ENCODE peak calls at places on chromosomes 7 and 10, in nine cellular contexts. S is gastrocnemius medialis; A is fibroblast of pulmonary artery; M is naive thymus-derived CD4-positive, alpha-beta T cell; O is SJSA1; Y is Peyer's patch; C is DND-41; Z is adipocyte; L is OCI-LY7. T is an unnamed sample.

GRCh38 chr7:155122831-155123230 is 52.7 kb downstream of the HTR5A start:
- DNase-seq in L (no peak), Z (no peak), S (no peak), A (no peak), M (no peak), Y (no peak), C (no peak), O (no peak), T (no peak)

GRCh38 chr7:80809545-80809944 is 109.3 kb downstream of the SEMA3C start:
- DNase-seq in A (no peak), Z (no peak), Y (no peak), L (no peak), S (no peak), M (no peak), C (no peak), O (no peak), T (no peak)

GRCh38 chr10:132521466-132522102 is 16.0 kb upstream of the INPP5A start:
- DNase-seq in O (no peak), C (no peak), M (no peak), S (peak), L (no peak), Y (peak), Z (no peak), A (no peak), T (no peak)

GRCh38 chr7:120959929-120960484 is 9.4 kb downstream of the ING3 start:
- DNase-seq in Z (no peak), A (no peak), M (no peak), C (no peak), Y (no peak), S (no peak), L (no peak), O (no peak), T (no peak)

GRCh38 chr7:50272808-50273207 is 31.7 kb upstream of the IKZF1 start:
- DNase-seq in A (no peak), Z (no peak), M (no peak), L (no peak), S (no peak), C (no peak), Y (no peak), O (no peak), T (no peak)

GRCh38 chr7:44307905-44308740 is 17.3 kb downstream of the CAMK2B start:
- DNase-seq in Y (no peak), C (no peak), S (no peak), O (peak), Z (no peak), M (no peak), A (no peak), L (no peak), T (peak)

GRCh38 chr10:102604379-102604960 is 39.8 kb upstream of the TRIM8 start:
- DNase-seq in Y (no peak), Z (peak), A (peak), L (no peak), M (no peak), C (no peak), O (peak), S (peak), T (no peak)

GRCh38 chr10:86259901-86260562 is 106.6 kb downstream of the GRID1 start:
- DNase-seq in M (no peak), Z (no peak), O (no peak), S (no peak), L (no peak), Y (no peak), C (no peak), A (no peak), T (no peak)

GRCh38 chr7:144255471-144255897 is 9.1 kb downstream of the OR2A7 start:
- DNase-seq in L (no peak), A (peak), O (no peak), M (no peak), Z (no peak), C (no peak), Y (no peak), S (no peak), T (no peak)

GRCh38 chr10:112953075-112953501 is 3.0 kb downstream of the TCF7L2 start:
- DNase-seq in M (no peak), Z (no peak), C (no peak), A (peak), S (no peak), Y (peak), O (peak), L (no peak), T (no peak)

GRCh38 chr7:34846976-34847375 is 189.0 kb downstream of the NPSR1 start:
- DNase-seq in C (no peak), S (no peak), Z (no peak), O (no peak), M (no peak), Y (no peak), A (no peak), L (no peak), T (no peak)

GRCh38 chr10:18044976-18045720 is 93.4 kb downstream of the SLC39A12 start:
- DNase-seq in A (peak), S (no peak), Y (no peak), L (no peak), M (no peak), Z (peak), O (no peak), C (no peak), T (no peak)

GRCh38 chr7:30987936-30988335 is 24.2 kb downstream of the GHRHR start:
- DNase-seq in A (no peak), M (no peak), Y (no peak), S (no peak), O (no peak), Z (no peak), C (no peak), L (no peak), T (no peak)

GRCh38 chr10:36349445-36350063 is 707.5 kb upstream of the FZD8 start:
- DNase-seq in S (no peak), O (peak), Y (no peak), M (no peak), L (no peak), C (no peak), Z (peak), A (peak), T (peak)

GRCh38 chr7:1749351-1749863 is 79.3 kb downstream of the ELFN1 start:
- DNase-seq in L (no peak), A (no peak), O (no peak), S (no peak), C (no peak), Y (peak), Z (no peak), M (no peak), T (no peak)

GRCh38 chr7:142441074-142441403 is 183.2 kb upstream of the PRSS58 start:
- DNase-seq in L (no peak), Z (no peak), S (no peak), M (no peak), O (no peak), C (peak), A (no peak), Y (no peak), T (no peak)

GRCh38 chr7:295155-296154 is 5.5 kb downstream of the FOXL3 start:
- DNase-seq in Z (peak), L (no peak), C (no peak), S (no peak), A (no peak), O (no peak), M (no peak), Y (no peak), T (no peak)

GRCh38 chr10:132803595-132804210 is 17.8 kb upstream of the NKX6-2 start:
- DNase-seq in L (no peak), Y (no peak), M (no peak), Z (no peak), A (no peak), S (no peak), O (no peak), C (no peak), T (no peak)

GRCh38 chr7:131231381-131232220 is 96.1 kb upstream of the MKLN1 start:
- DNase-seq in C (peak), Y (no peak), A (peak), O (no peak), M (peak), L (peak), S (peak), Z (peak), T (no peak)

GRCh38 chr7:31735991-31736982 is 49.3 kb downstream of the PPP1R17 start:
- DNase-seq in Z (peak), L (peak), M (no peak), A (peak), O (peak), Y (peak), S (no peak), C (peak), T (no peak)

GRCh38 chr7:27107391-27107900 is 5.0 kb upstream of the HOXA2 start:
- DNase-seq in Z (no peak), Y (no peak), A (no peak), L (no peak), S (no peak), M (no peak), O (peak), C (no peak), T (no peak)
- H3K4me3 ChIP-seq in Z (peak), Y (no peak), A (no peak), L (no peak), S (peak), M (no peak), O (no peak), C (no peak), T (no peak)

GRCh38 chr7:139115104-139115503 is 5.6 kb upstream of the ZC3HAV1 start:
- DNase-seq in A (no peak), Z (no peak), L (no peak), O (no peak), Y (no peak), M (no peak), S (no peak), C (no peak), T (no peak)

GRCh38 chr7:139112316-139112715 is 2.8 kb upstream of the ZC3HAV1 start:
- DNase-seq in Y (no peak), S (no peak), Z (no peak), A (no peak), O (no peak), L (no peak), C (no peak), M (no peak), T (no peak)

GRCh38 chr7:139114585-139114984 is 5.1 kb upstream of the ZC3HAV1 start:
- DNase-seq in M (no peak), L (no peak), A (no peak), Y (no peak), O (no peak), Z (no peak), C (no peak), S (no peak), T (no peak)

GRCh38 chr7:139112741-139113250 is 3.3 kb upstream of the ZC3HAV1 start:
- DNase-seq in C (no peak), A (no peak), M (no peak), O (no peak), S (no peak), L (no peak), Z (no peak), Y (no peak), T (no peak)

GRCh38 chr7:139114018-139114417 is 4.5 kb upstream of the ZC3HAV1 start:
- DNase-seq in Y (no peak), Z (no peak), A (no peak), L (no peak), C (no peak), O (no peak), M (no peak), S (no peak), T (no peak)
- H3K4me3 ChIP-seq in Y (no peak), Z (no peak), A (no peak), L (no peak), C (no peak), O (no peak), M (no peak), S (no peak), T (no peak)

GRCh38 chr10:121596668-121597503 is 1.4 kb downstream of the FGFR2 start:
- DNase-seq in Z (peak), C (no peak), M (no peak), Y (peak), L (no peak), S (no peak), O (no peak), A (no peak), T (no peak)
- H3K4me3 ChIP-seq in Z (peak), C (no peak), M (no peak), Y (peak), L (no peak), S (no peak), O (no peak), A (no peak), T (peak)

DNA sequence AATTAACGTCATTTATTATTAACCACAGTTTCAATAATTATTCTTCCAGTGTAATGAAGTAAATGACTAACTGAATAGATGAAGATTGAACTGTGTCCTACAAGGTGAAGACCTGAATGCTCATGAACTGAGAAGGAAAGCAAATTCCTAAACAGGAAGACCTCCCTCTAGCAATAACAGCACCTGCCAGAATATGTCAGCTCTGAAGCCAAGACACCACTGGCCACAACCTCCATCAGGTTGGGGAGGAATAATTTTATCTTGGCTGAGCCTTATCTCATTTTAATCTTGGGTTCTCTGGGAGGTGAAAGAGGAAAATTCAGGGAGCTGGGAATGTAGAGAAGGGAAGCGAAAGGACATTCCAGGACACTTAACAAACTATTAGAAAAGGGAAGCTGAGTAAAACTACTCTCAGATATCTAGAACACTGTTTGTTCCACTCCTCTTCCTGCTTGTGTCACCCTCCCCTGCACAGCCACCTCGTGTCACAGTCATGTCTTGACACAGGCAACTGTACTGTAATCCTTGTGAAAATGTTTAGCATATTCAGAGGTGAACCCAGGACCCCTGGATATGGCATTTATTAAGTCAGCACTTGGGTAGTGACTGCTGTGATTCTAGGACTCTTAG is 4.6 kb upstream of the SLC13A1 start:
- DNase-seq in Z (no peak), A (no peak), S (no peak), M (no peak), L (no peak), C (no peak), Y (no peak), O (no peak), T (no peak)
- H3K4me3 ChIP-seq in Z (no peak), A (no peak), S (no peak), M (no peak), L (no peak), C (no peak), Y (no peak), O (no peak), T (no peak)

GRCh38 chr10:33100996-33101747 is 143.1 kb upstream of the ITGB1 start:
- DNase-seq in M (no peak), S (no peak), O (no peak), C (no peak), A (no peak), Z (no peak), Y (no peak), L (no peak), T (no peak)

GRCh38 chr10:33103980-33104379 is 145.9 kb upstream of the ITGB1 start:
- DNase-seq in A (no peak), C (no peak), Y (no peak), L (no peak), O (no peak), Z (no peak), S (no peak), M (no peak), T (no peak)

GRCh38 chr10:33098966-33099663 is 141.1 kb upstream of the ITGB1 start:
- DNase-seq in Y (no peak), L (no peak), S (no peak), Z (no peak), M (no peak), A (no peak), O (no peak), C (no peak), T (no peak)

GRCh38 chr10:33099748-33100147 is 141.7 kb upstream of the ITGB1 start:
- DNase-seq in M (no peak), C (no peak), A (no peak), S (no peak), Y (no peak), O (no peak), L (no peak), Z (peak), T (no peak)

DNA sequence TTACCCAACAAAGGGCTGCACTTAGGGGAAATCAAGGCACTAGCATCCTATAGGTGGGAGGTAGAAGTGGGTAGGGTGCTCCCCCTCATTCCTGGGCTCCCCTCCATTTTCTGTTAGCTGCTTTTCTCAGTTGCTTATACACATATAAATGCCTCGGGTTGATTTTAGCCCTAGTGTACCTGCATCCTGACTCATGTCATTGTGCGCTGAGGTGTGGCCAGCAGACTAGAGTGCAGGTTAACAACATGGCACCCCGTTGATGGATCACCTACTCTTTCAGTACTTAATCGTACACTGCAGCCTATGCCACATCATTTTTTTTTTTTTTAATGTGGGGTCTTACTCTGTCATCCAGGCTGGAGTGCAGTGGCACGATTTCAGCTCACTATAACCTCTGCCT is 144.0 kb upstream of the ITGB1 start:
- DNase-seq in L (peak), A (no peak), M (no peak), Y (no peak), C (no peak), S (no peak), Z (no peak), O (no peak), T (no peak)
- H3K4me3 ChIP-seq in L (peak), A (no peak), M (no peak), Y (no peak), C (no peak), S (no peak), Z (no peak), O (no peak), T (no peak)

GRCh38 chr7:134520130-134520529 is 7.2 kb upstream of the AKR1B10 start:
- DNase-seq in M (no peak), Y (no peak), C (no peak), S (no peak), Z (peak), O (no peak), L (no peak), A (peak), T (no peak)
- H3K4me3 ChIP-seq in M (no peak), Y (no peak), C (no peak), S (no peak), Z (peak), O (no peak), L (no peak), A (no peak), T (no peak)

DNA sequence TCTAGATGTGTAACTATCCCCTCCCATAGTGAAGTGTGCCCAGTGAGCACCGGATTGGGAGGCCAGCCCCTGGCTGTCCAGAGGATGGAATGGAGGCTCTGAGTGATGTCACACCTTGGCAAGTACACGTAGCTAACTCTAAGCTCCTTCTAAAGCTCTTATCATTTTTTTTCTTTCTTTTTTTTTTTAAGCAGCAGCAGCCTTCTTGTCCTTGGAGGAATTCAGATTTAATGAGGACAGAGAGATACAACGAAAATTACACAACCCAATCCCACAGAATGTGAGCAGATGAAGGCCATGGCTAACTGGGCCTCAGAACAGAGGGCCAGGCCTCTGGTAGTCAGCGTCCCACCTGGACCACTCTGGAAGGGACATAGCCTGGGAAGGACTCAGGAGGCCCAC is 11.3 kb downstream of the TNS3 start:
- DNase-seq in Y (no peak), M (no peak), O (no peak), S (peak), Z (peak), A (peak), C (no peak), L (no peak), T (no peak)
- H3K4me3 ChIP-seq in Y (no peak), M (no peak), O (no peak), S (no peak), Z (no peak), A (no peak), C (no peak), L (no peak), T (no peak)